ENCODE peak calls at places on chromosomes 3 and 15, in eight cellular contexts. I is NCI-H2029; N is activated T-cell treated with anti-CD3 and anti-CD28 coated beads, Interleukin-2, amount 50 U/mL, for 1 hour; P is kidney; X is effector memory CD8-positive, alpha-beta T cell; F is fibroblast of lung; H is epithelial cell of esophagus; Q is EL. S is an unnamed sample.

GRCh38 chr3:178709047-178709446 is 172.8 kb downstream of the KCNMB2 start:
- DNase-seq in P (no peak), N (no peak), F (no peak), Q (no peak), I (peak; percentile 18), H (no peak), X (no peak), S (no peak)

GRCh38 chr15:101126618-101127502 is 125.0 kb downstream of the CHSY1 start:
- DNase-seq in X (no peak), Q (peak; percentile 55), N (no peak), I (no peak), F (peak; percentile 69), P (peak; percentile 35), H (no peak), S (no peak)

GRCh38 chr3:154898916-154899315 is 181.2 kb upstream of the MME start:
- DNase-seq in Q (no peak), P (no peak), I (no peak), F (no peak), H (no peak), N (no peak), X (no peak), S (no peak)

GRCh38 chr3:24344784-24345439 is 149.7 kb downstream of the THRB start:
- DNase-seq in I (no peak), H (no peak), Q (no peak), X (no peak), N (no peak), P (no peak), F (peak; percentile 67), S (no peak)

GRCh38 chr15:64251121-64251520 is 88.3 kb upstream of the PPIB start:
- DNase-seq in P (no peak), F (peak; percentile 84), N (no peak), I (peak; percentile 26), Q (no peak), X (no peak), H (no peak), S (no peak)

GRCh38 chr15:72117448-72117697 is 577 bp downstream of the MYO9A start:
- DNase-seq in I (no peak), F (peak; percentile 82), Q (peak; percentile 88), P (peak; percentile 95), N (peak; percentile 73), X (peak; percentile 54), H (peak; percentile 82), S (peak; percentile 84)

GRCh38 chr3:67484085-67484484 is 170.3 kb downstream of the SUCLG2 start:
- DNase-seq in I (no peak), X (no peak), Q (no peak), H (no peak), N (no peak), F (no peak), P (no peak), S (no peak)

GRCh38 chr15:28900041-28900891 is 14.5 kb downstream of the APBA2 start:
- DNase-seq in I (no peak), H (no peak), F (no peak), N (no peak), X (no peak), Q (no peak), P (peak; percentile 48), S (no peak)

GRCh38 chr15:71125831-71126453 is 10.7 kb downstream of the THSD4 start:
- DNase-seq in H (no peak), Q (no peak), X (no peak), N (no peak), P (no peak), I (no peak), F (no peak), S (no peak)

GRCh38 chr3:157128771-157129671 is 30.9 kb downstream of the CCNL1 start:
- DNase-seq in N (peak; percentile 35), F (peak; percentile 80), X (peak; percentile 33), Q (peak; percentile 76), H (peak; percentile 75), I (no peak), P (peak; percentile 80), S (peak; percentile 82)

GRCh38 chr3:139430467-139430866 is 41.0 kb upstream of the COPB2 start:
- DNase-seq in I (no peak), H (no peak), Q (no peak), P (no peak), N (no peak), F (no peak), X (no peak), S (peak; percentile 4)

GRCh38 chr3:164303894-164304293 is 774.4 kb downstream of the SI start:
- DNase-seq in I (no peak), N (no peak), F (no peak), H (no peak), Q (no peak), P (no peak), X (no peak), S (no peak)

GRCh38 chr3:161890147-161890625 is 393.6 kb downstream of the OTOL1 start:
- DNase-seq in N (no peak), X (no peak), F (peak; percentile 99), P (no peak), I (no peak), Q (peak; percentile 96), H (peak; percentile 96), S (peak; percentile 62)

GRCh38 chr15:72495007-72495406 is 20.9 kb downstream of the ARIH1 start:
- DNase-seq in Q (no peak), N (no peak), P (no peak), F (no peak), H (no peak), I (no peak), X (no peak), S (no peak)

GRCh38 chr15:33243869-33244268 is 49.4 kb upstream of the FMN1 start:
- DNase-seq in Q (peak; percentile 78), X (no peak), P (no peak), N (no peak), F (peak; percentile 59), H (peak; percentile 89), I (no peak), S (peak; percentile 89)

GRCh38 chr3:83003917-83004316 is 1242.5 kb upstream of the GBE1 start:
- DNase-seq in I (no peak), Q (no peak), P (no peak), N (no peak), H (no peak), F (no peak), X (no peak), S (no peak)

GRCh38 chr3:194134231-194134756 is 1.7 kb upstream of the HES1 start:
- DNase-seq in X (peak; percentile 25), N (peak; percentile 52), F (peak; percentile 87), P (no peak), H (no peak), Q (no peak), I (peak; percentile 57), S (no peak)

GRCh38 chr3:136070334-136070733 is 104.8 kb downstream of the PPP2R3A start:
- DNase-seq in N (no peak), Q (peak; percentile 95), I (no peak), P (no peak), H (peak; percentile 79), F (peak; percentile 90), X (no peak), S (peak; percentile 80)

GRCh38 chr15:92667291-92667904 is 11.8 kb upstream of the FAM174B start:
- DNase-seq in N (no peak), I (peak; percentile 45), P (no peak), X (no peak), Q (no peak), H (no peak), F (no peak), S (no peak)

GRCh38 chr15:91942676-91943417 is 89.3 kb downstream of the SLCO3A1 start:
- DNase-seq in P (peak; percentile 91), Q (peak; percentile 63), X (peak; percentile 49), H (peak; percentile 99), I (peak; percentile 68), F (peak; percentile 85), N (no peak), S (peak; percentile 99)

GRCh38 chr3:126554560-126555525 is 3.9 kb downstream of the C3orf22 start:
- DNase-seq in X (no peak), P (no peak), H (no peak), N (peak; percentile 4), F (no peak), Q (no peak), I (no peak), S (no peak)

GRCh38 chr3:40137586-40138295 is 171.8 kb upstream of the EIF1B start:
- DNase-seq in Q (peak; percentile 79), F (peak; percentile 51), X (no peak), P (no peak), N (no peak), I (peak; percentile 11), H (peak; percentile 89), S (peak; percentile 86)

GRCh38 chr3:14452676-14453367 is 50.4 kb downstream of the SLC6A6 start:
- DNase-seq in F (peak; percentile 99), I (peak; percentile 97), N (no peak), Q (peak; percentile 94), X (no peak), P (peak; percentile 97), H (peak; percentile 92), S (peak; percentile 81)

GRCh38 chr15:23447107-23447500 is at the start of gene GOLGA6L2:
- DNase-seq in P (no peak), Q (no peak), F (no peak), N (no peak), H (no peak), I (peak; percentile 28), X (no peak), S (no peak)

GRCh38 chr15:43977072-43977884 is 150.5 kb downstream of the WDR76 start:
- DNase-seq in N (peak; percentile 22), F (peak; percentile 27), Q (no peak), P (no peak), H (no peak), I (no peak), X (no peak), S (peak; percentile 25)

GRCh38 chr3:156583469-156583868 is 28.6 kb upstream of the SSR3 start:
- DNase-seq in N (no peak), P (no peak), Q (no peak), F (no peak), X (no peak), I (no peak), H (no peak), S (no peak)

GRCh38 chr3:15470261-15470660 is 42.9 kb downstream of the EAF1 start:
- DNase-seq in N (no peak), P (no peak), I (no peak), H (no peak), X (no peak), Q (no peak), F (no peak), S (no peak)

GRCh38 chr3:128319107-128319506 is 147.6 kb downstream of the DNAJB8 start:
- DNase-seq in P (no peak), N (no peak), H (no peak), Q (no peak), X (no peak), I (no peak), F (no peak), S (no peak)